ENCODE peak calls at places on chromosome 6, in eight cellular contexts. J is CD8-positive, alpha-beta T cell; T is Peyer's patch; Q is Panc1; Z is PC-9; D is endothelial cell of umbilical vein; X is GM23248; W is heart right ventricle. B is an unnamed sample. For H3K27me3, the result is how much of the 10 kb centered on the place peaks cover.

GRCh38 chr6:169618526-169619490 is 83.0 kb downstream of the WDR27 start:
- DNase-seq in Q (no peak), W (no peak), T (no peak), X (peak), D (no peak), J (no peak), Z (no peak), B (no peak)

GRCh38 chr6:108598316-108598863 is 37.7 kb downstream of the FOXO3 start:
- DNase-seq in T (no peak), X (peak), Q (no peak), D (no peak), W (no peak), J (no peak), Z (no peak), B (no peak)

GRCh38 chr6:109349419-109349987 is 32.8 kb downstream of the CD164 start:
- DNase-seq in T (peak), Z (peak), Q (no peak), J (no peak), D (peak), W (peak), X (peak), B (no peak)

GRCh38 chr6:153090241-153090930 is 40.7 kb downstream of the RGS17 start:
- DNase-seq in W (no peak), J (no peak), Z (peak), X (peak), Q (peak), D (peak), T (no peak), B (no peak)

GRCh38 chr6:20160541-20161283 is 51.6 kb downstream of the MBOAT1 start:
- DNase-seq in Z (no peak), X (no peak), W (no peak), T (no peak), D (no peak), J (no peak), Q (no peak), B (no peak)

GRCh38 chr6:157647261-157647915 is 175.7 kb upstream of the SNX9 start:
- DNase-seq in D (no peak), T (no peak), Z (no peak), W (no peak), X (no peak), Q (no peak), J (no peak), B (no peak)

GRCh38 chr6:85798934-85799490 is 156.3 kb upstream of the SYNCRIP start:
- DNase-seq in T (no peak), J (no peak), X (peak), W (no peak), Q (no peak), D (no peak), Z (no peak), B (no peak)

GRCh38 chr6:144581807-144582537 is 296.8 kb downstream of the UTRN start:
- DNase-seq in Q (no peak), D (peak), X (peak), J (no peak), Z (no peak), W (peak), T (no peak), B (no peak)

GRCh38 chr6:38528196-38528965 is 111.3 kb downstream of the BTBD9 start:
- DNase-seq in J (no peak), X (no peak), W (no peak), Q (no peak), T (no peak), D (no peak), Z (no peak), B (no peak)

GRCh38 chr6:95431637-95432228 is 145.6 kb upstream of the MANEA start:
- DNase-seq in Z (peak), W (no peak), J (peak), T (no peak), Q (peak), X (peak), D (peak), B (no peak)

GRCh38 chr6:53112871-53113270 is 35.8 kb downstream of the GCM1 start:
- DNase-seq in W (no peak), D (no peak), Z (peak), X (no peak), J (no peak), T (no peak), Q (no peak), B (no peak)

GRCh38 chr6:113854531-113855499 is 2.3 kb upstream of the MARCKS start:
- DNase-seq in J (no peak), T (peak), D (peak), W (peak), Q (no peak), X (peak), Z (peak), B (no peak)

GRCh38 chr6:113856011-113856551 is 1.1 kb upstream of the MARCKS start:
- DNase-seq in Q (no peak), J (no peak), Z (peak), X (peak), D (no peak), W (peak), T (no peak), B (no peak)

GRCh38 chr6:113856571-113857564 is at the start of gene MARCKS:
- DNase-seq in T (peak), X (peak), J (no peak), W (peak), Z (peak), D (peak), Q (no peak), B (no peak)

GRCh38 chr6:113857565-113858066 is 471 bp downstream of the MARCKS start:
- DNase-seq in W (peak), Q (no peak), X (peak), Z (peak), T (peak), J (no peak), D (no peak), B (no peak)

GRCh38 chr6:113855500-113856010 is 1.6 kb upstream of the MARCKS start:
- DNase-seq in W (no peak), Q (no peak), D (peak), Z (peak), T (peak), X (peak), J (no peak), B (no peak)
- H3K27me3 ChIP-seq in W (under half), Q (under half), D (under half), Z (under half), T (under half), X (under half), J (under half), B (under half)

DNA sequence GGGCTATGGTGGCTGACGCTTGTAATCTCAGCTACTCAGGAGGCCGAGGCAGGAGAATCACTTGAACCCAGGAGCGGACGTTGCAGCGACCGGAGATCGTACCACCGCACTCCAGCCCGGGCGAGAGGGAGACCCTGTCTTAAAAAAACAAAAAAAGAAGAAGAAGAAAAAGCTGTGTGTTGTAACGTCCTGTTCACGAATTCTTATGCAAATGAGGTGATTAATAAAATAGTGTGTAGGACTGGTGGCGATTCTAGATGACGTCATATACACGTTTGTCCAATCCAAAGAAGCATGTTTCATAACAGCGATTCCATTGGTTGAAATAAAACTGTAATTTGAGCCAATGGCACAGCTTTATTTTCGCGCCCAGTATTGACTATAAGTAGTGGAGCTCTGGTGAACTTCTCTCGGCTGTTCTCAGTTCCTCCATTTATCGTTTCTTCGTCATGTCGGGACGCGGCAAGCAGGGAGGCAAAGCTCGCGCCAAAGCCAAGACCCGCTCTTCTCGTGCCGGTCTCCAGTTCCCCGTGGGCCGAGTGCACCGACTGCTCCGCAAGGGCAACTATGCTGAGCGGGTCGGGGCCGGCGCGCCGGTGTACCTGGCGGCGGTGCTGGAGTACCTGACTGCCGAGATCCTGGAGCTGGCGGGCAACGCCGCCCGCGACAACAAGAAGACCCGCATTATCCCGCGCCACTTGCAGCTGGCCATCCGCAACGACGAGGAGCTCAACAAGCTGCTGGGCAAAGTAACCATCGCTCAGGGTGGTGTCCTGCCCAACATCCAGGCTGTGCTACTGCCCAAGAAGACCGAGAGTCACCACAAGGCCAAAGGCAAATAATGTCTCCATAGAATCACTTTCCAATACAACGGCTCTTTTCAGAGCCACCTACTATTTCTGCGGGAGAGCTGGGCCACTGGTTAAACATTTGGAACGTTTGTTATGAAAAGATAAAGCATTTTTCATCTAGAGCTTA is 47.0 kb downstream of the OR2B2 start:
- DNase-seq in D (peak), W (peak), Z (peak), X (peak), T (peak), Q (peak), J (peak), B (no peak)
- H3K27ac ChIP-seq in D (peak), W (peak), Z (peak), X (peak), T (peak), Q (peak), J (peak), B (no peak)

GRCh38 chr6:43378631-43379030 is 9.2 kb upstream of the ZNF318 start:
- DNase-seq in T (no peak), J (no peak), Z (no peak), W (no peak), X (no peak), Q (no peak), D (no peak), B (no peak)
- H3K27me3 ChIP-seq in T (under half), J (under half), Z (under half), W (under half), X (under half), Q (under half), D (under half), B (under half)

GRCh38 chr6:28982476-28983266 is 22.4 kb downstream of the ZNF311 start:
- DNase-seq in T (no peak), W (peak), X (peak), D (no peak), J (peak), Q (no peak), Z (peak), B (no peak)
- H3K27ac ChIP-seq in T (peak), W (peak), X (peak), D (peak), J (no peak), Q (peak), Z (peak), B (no peak)

GRCh38 chr6:3517350-3517749 is 60.5 kb upstream of the SLC22A23 start:
- DNase-seq in D (no peak), X (peak), J (no peak), Z (peak), Q (no peak), T (no peak), W (no peak), B (no peak)
- H3K27me3 ChIP-seq in D (under half), X (under half), J (under half), Z (under half), Q (under half), T (under half), W (under half), B (under half)

B was measured in iPS DF 6.9.